ENCODE peak calls at places on chromosomes 6 and 20, in five cellular contexts. P is fibroblast of mammary gland, Q is fibroblast of pulmonary artery, N is AG09309, W is cardiac fibroblast. G is an unnamed sample.

GRCh38 chr20:12057778-12058177 is 140.1 kb downstream of the BTBD3 start:
- DNase-seq in P (no peak), Q (no peak), N (no peak), W (no peak), G (no peak)

GRCh38 chr6:90086517-90086916 is 192.2 kb downstream of the GJA10 start:
- DNase-seq in P (peak), Q (no peak), N (no peak), W (no peak), G (no peak)

GRCh38 chr6:161142957-161143296 is 130.9 kb downstream of the AGPAT4 start:
- DNase-seq in P (no peak), Q (no peak), N (no peak), W (no peak), G (no peak)

GRCh38 chr6:55069132-55069781 is 105.1 kb upstream of the HCRTR2 start:
- DNase-seq in P (peak), Q (peak), N (peak), W (peak), G (peak)

GRCh38 chr20:44231713-44232468 is 15.2 kb upstream of the GDAP1L1 start:
- DNase-seq in P (no peak), Q (no peak), N (no peak), W (no peak), G (no peak)

GRCh38 chr20:52749020-52749419 is 223.1 kb upstream of the TSHZ2 start:
- DNase-seq in P (peak), Q (no peak), N (no peak), W (peak), G (peak)

GRCh38 chr6:79373246-79373645 is 138.8 kb upstream of the HMGN3 start:
- DNase-seq in P (no peak), Q (no peak), N (no peak), W (no peak), G (no peak)

GRCh38 chr6:113632220-113632864 is 224.8 kb upstream of the MARCKS start:
- DNase-seq in P (peak), Q (peak), N (peak), W (peak), G (peak)

GRCh38 chr20:14609328-14610221 is 272.2 kb upstream of the FLRT3 start:
- DNase-seq in P (no peak), Q (no peak), N (no peak), W (no peak), G (no peak)

GRCh38 chr6:15365273-15365687 is 119.4 kb downstream of the JARID2 start:
- DNase-seq in P (peak), Q (peak), N (peak), W (peak), G (peak)

GRCh38 chr6:33721529-33721928 is 10.0 kb upstream of the UQCC2 start:
- DNase-seq in P (no peak), Q (no peak), N (no peak), W (no peak), G (no peak)

GRCh38 chr6:125107896-125108295 is 45.7 kb upstream of the TPD52L1 start:
- DNase-seq in P (peak), Q (no peak), N (no peak), W (no peak), G (no peak)

GRCh38 chr6:43491750-43492661 is 14.6 kb downstream of the TJAP1 start:
- DNase-seq in P (peak), Q (peak), N (no peak), W (peak), G (peak)

GRCh38 chr6:105178636-105179035 is 1.2 kb downstream of the POPDC3 start:
- DNase-seq in P (no peak), Q (no peak), N (no peak), W (no peak), G (no peak)

GRCh38 chr6:16163535-16164300 is 34.8 kb downstream of the MYLIP start:
- DNase-seq in P (peak), Q (peak), N (no peak), W (peak), G (no peak)

GRCh38 chr20:44773070-44773829 is 27.6 kb downstream of the KCNK15 start:
- DNase-seq in P (no peak), Q (no peak), N (no peak), W (no peak), G (no peak)

GRCh38 chr6:134875367-134875766 is 74.5 kb downstream of the ALDH8A1 start:
- DNase-seq in P (peak), Q (peak), N (no peak), W (no peak), G (peak)

GRCh38 chr6:24658573-24659511 is 7.9 kb downstream of the TDP2 start:
- DNase-seq in P (peak), Q (peak), N (peak), W (peak), G (peak)

GRCh38 chr6:52300489-52300931 is 16.0 kb upstream of the MCM3 start:
- DNase-seq in P (no peak), Q (no peak), N (no peak), W (no peak), G (no peak)

GRCh38 chr6:13445005-13445743 is 42.2 kb downstream of the GFOD1 start:
- DNase-seq in P (peak), Q (peak), N (no peak), W (peak), G (peak)

GRCh38 chr20:63536241-63536977 is 767 bp downstream of the PTK6 start:
- DNase-seq in P (peak), Q (peak), N (no peak), W (peak), G (peak)

GRCh38 chr6:138082232-138082631 is 25.0 kb downstream of the PERP start:
- DNase-seq in P (no peak), Q (no peak), N (no peak), W (no peak), G (no peak)

GRCh38 chr20:9301129-9302072 is 213.0 kb upstream of the LAMP5 start:
- DNase-seq in P (peak), Q (peak), N (no peak), W (peak), G (peak)

GRCh38 chr6:13486679-13487121 is 700 bp downstream of the GFOD1 start:
- DNase-seq in P (peak), Q (peak), N (no peak), W (peak), G (peak)

GRCh38 chr20:25160457-25160856 is 35.1 kb upstream of the ENTPD6 start:
- DNase-seq in P (no peak), Q (no peak), N (no peak), W (no peak), G (no peak)

GRCh38 chr20:57263127-57263609 is 3.3 kb downstream of the BMP7 start:
- DNase-seq in P (no peak), Q (no peak), N (no peak), W (no peak), G (no peak)

GRCh38 chr6:3287308-3287707 is 28.6 kb downstream of the PSMG4 start:
- DNase-seq in P (peak), Q (no peak), N (no peak), W (no peak), G (no peak)

GRCh38 chr20:37393196-37393862 is 47.4 kb downstream of the SRC start:
- DNase-seq in P (no peak), Q (no peak), N (no peak), W (no peak), G (no peak)

GRCh38 chr20:13788167-13788834 is 3.5 kb downstream of the NDUFAF5 start:
- DNase-seq in P (peak), Q (peak), N (no peak), W (peak), G (peak)

GRCh38 chr6:44489912-44490604 is 102.6 kb downstream of the CDC5L start:
- DNase-seq in P (peak), Q (peak), N (peak), W (peak), G (peak)

DNA sequence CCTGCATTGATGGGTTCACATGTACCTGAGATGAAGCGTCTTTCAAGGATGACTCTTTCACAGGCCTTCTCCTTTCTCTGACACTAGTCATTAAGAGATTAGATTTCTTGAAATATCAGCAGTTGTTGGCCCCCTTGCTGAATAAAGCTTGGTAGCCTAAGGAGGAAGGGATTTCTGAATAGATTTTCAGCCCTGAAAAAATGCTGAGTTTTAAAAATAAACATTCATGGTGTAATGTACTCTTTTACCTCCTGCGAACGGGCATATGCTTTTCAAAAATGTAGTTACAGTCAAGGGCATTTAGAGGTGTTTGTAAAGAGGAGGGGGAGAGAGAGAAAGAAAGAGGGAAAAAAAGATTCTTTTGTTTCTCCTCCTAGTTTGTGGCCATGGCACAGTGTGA is 222.7 kb downstream of the SOX4 start:
- DNase-seq in P (no peak), Q (no peak), N (no peak), W (no peak), G (no peak)
- TF ChIP-seq CTCF in P (no peak), Q (no peak), N (no peak), W (no peak), G (no peak)

GRCh38 chr6:148523551-148523950 is 180.9 kb downstream of the SASH1 start:
- DNase-seq in P (no peak), Q (no peak), N (no peak), W (no peak), G (peak)
- H3K4me3 ChIP-seq in P (no peak), Q (no peak), N (no peak), W (no peak), G (no peak)

GRCh38 chr20:33181482-33182093 is 13.6 kb downstream of the BPIFA2 start:
- DNase-seq in P (no peak), Q (no peak), N (no peak), W (no peak), G (no peak)
- TF ChIP-seq CTCF in P (no peak), Q (no peak), N (no peak), W (no peak), G (no peak)

DNA sequence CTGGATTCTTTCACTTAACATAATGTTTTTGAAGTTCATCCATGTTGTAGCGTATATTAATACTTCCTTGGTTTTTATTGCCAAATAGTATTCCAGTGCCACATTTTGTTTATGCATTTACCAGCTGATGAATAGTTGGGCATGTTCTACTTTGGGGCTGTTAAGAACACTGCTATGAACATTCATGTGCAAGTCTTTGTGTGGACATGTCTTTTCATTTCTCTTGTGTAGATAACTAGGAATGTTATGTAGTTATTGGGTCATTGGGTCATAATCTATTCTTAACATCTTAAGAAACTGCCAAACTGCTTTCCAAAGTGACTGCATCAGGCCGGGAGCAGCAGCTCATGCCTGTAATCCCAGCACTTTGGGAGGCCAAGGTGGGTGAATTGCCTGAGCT is 43.8 kb upstream of the GLP1R start:
- DNase-seq in P (no peak), Q (no peak), N (no peak), W (no peak), G (no peak)
- H3K4me3 ChIP-seq in P (no peak), Q (no peak), N (no peak), W (no peak), G (no peak)

DNA sequence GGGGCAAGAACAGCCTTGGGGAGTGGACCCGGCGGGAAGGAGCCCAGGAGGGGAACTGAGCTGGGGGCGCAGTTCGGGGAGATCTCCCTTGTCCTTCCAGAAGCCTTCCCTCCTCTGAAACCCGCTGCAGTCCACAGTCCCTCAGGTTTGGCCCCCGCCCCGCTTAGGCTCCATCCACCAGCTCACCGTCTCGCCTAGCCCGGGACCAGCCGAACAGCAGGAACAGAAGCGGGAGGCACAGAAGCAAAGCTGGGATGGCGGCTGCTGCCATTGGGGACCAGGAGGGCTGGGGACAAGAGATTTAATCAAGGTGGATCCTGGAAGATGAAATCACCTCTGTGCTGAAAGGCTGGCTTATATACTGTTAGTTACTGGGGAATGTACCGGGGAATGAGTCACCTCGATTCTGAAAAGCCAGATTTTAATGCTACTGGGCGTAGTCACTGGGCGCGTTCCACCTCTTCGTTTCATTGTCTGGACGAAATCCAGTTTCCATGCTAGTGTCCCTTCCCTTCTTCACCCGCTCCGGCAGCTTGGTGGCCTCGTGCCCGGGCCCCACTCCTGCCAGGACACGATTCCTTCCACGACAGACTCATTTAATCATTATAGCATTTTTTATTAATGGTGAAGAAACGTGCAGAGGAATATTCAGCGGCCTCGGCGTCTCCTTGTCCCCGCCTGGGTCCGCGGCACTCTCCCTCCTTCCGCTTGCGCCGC is at the start of gene RAET1L:
- DNase-seq in P (peak), Q (peak), N (peak), W (peak), G (peak)
- TF ChIP-seq CTCF in P (no peak), Q (no peak), N (no peak), W (no peak), G (no peak)

GRCh38 chr6:118551063-118551672 is 3.1 kb downstream of the PLN start:
- DNase-seq in P (peak), Q (peak), N (peak), W (peak), G (peak)

GRCh38 chr6:118544105-118544504 is 4.0 kb upstream of the PLN start:
- DNase-seq in P (no peak), Q (no peak), N (no peak), W (peak), G (no peak)

GRCh38 chr6:118546164-118546929 is 1.7 kb upstream of the PLN start:
- DNase-seq in P (no peak), Q (no peak), N (no peak), W (no peak), G (no peak)

GRCh38 chr6:118551673-118552063 is 3.6 kb downstream of the PLN start:
- DNase-seq in P (peak), Q (peak), N (peak), W (peak), G (peak)

DNA sequence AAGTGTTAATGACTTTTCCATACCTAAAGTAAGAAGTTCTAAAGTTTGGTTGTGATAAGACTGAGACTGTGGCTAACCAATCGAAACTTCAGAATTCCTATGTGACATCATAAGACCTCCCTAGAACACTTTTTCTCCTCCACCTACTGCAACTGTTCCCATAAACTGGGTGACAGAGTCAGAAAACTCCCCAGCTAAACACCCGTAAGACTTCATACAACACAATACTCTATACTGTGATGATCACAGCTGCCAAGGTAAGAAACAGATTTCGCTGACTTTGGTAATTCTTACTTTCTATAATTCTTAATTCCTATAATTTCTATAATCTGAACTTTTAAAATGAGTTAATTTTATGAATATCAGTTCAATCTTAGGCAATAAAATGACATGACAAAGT is at the start of gene PLN:
- DNase-seq in P (no peak), Q (no peak), N (no peak), W (peak), G (no peak)
- H3K4me3 ChIP-seq in P (no peak), Q (no peak), N (no peak), W (peak), G (no peak)

GRCh38 chr6:31725502-31726350 is 2.6 kb downstream of the MPIG6B start:
- DNase-seq in P (no peak), Q (peak), N (no peak), W (peak), G (no peak)
- TF ChIP-seq CTCF in P (no peak), Q (no peak), N (no peak), W (no peak), G (no peak)

GRCh38 chr20:49925901-49926454 is 10.2 kb upstream of the RNF114 start:
- DNase-seq in P (no peak), Q (no peak), N (no peak), W (no peak), G (no peak)

GRCh38 chr20:49929142-49929494 is 7.1 kb upstream of the RNF114 start:
- DNase-seq in P (no peak), Q (no peak), N (no peak), W (no peak), G (no peak)

GRCh38 chr20:49924247-49924646 is 8.9 kb upstream of the SPATA2 start:
- DNase-seq in P (no peak), Q (no peak), N (no peak), W (no peak), G (no peak)

DNA sequence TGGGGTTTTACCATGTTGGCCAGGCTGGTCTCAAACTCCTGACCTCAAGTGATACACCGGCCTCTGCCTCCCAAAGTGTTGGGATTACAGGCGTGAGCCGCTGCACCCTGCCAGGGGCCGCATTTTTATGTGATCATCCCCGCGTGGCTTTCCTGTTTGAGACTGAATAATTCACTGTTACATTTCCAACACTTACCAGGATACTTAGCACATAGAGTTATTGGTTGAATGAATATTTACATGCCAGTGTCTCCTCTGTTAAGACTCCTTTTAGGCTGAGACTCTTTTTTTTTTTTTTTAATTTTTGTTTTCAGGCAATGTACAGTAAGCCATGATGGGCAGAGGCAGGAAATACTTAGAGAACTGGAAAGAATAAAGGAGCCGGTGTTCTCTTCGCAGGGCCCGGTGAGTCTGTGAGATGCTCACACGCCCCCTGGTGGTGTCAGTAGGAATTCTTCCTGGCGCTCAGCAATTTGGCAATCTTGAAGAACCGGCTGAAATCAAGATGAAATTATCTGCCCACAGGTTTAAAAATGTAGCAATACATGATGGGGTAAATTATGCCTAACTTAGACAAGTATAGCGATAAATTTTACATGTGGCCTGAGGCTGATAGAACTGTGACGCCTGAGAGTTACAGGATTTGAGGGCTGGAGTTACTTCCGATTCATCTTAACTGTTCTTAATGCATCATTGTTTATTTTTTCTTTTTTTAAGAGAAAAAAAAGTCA is 7.6 kb upstream of the RNF114 start:
- DNase-seq in P (peak), Q (peak), N (peak), W (peak), G (peak)
- H3K4me3 ChIP-seq in P (no peak), Q (no peak), N (no peak), W (no peak), G (no peak)